ENCODE peak calls at places on chromosomes 12 and 14, in nine cellular contexts. M, A, P, Q, R, G, K, Y and J are unnamed samples.

GRCh38 chr14:22570132-22570949 is 18.7 kb downstream of the DAD1 start:
- DNase-seq in P (no peak), Y (peak), Q (peak), K (peak), R (peak), G (peak), M (no peak), A (peak), J (no peak)

GRCh38 chr14:72315720-72316119 is 383.5 kb downstream of the RGS6 start:
- DNase-seq in P (no peak), Y (no peak), A (peak), Q (no peak), R (no peak), K (no peak), M (no peak), G (no peak), J (no peak)

GRCh38 chr14:99838555-99839193 is 45.5 kb downstream of the EML1 start:
- DNase-seq in Q (peak), A (no peak), R (peak), G (peak), K (peak), P (no peak), M (no peak), Y (no peak), J (no peak)

GRCh38 chr12:113438523-113439300 is 16.5 kb downstream of the SDSL start:
- DNase-seq in Y (no peak), A (no peak), M (no peak), Q (no peak), R (no peak), K (no peak), P (no peak), G (no peak), J (no peak)

GRCh38 chr14:23185046-23185445 is 1.6 kb upstream of the SLC7A8 start:
- DNase-seq in K (no peak), A (peak), P (no peak), M (no peak), G (peak), R (peak), Y (no peak), Q (no peak), J (no peak)

GRCh38 chr12:42574879-42575278 is 14.7 kb downstream of the PRICKLE1 start:
- DNase-seq in A (no peak), M (no peak), Y (no peak), Q (no peak), R (peak), P (no peak), K (no peak), G (no peak), J (no peak)

GRCh38 chr12:126706300-126706699 is 1560.7 kb upstream of the TMEM132C start:
- DNase-seq in K (no peak), P (no peak), R (no peak), G (no peak), Q (no peak), A (no peak), Y (no peak), M (no peak), J (no peak)

GRCh38 chr12:81332054-81332453 is 254.2 kb downstream of the ACSS3 start:
- DNase-seq in M (no peak), Y (no peak), G (no peak), R (no peak), P (no peak), Q (no peak), K (no peak), A (no peak), J (no peak)

GRCh38 chr12:112792306-112792705 is 758 bp downstream of the RPH3A start:
- DNase-seq in M (no peak), R (no peak), A (no peak), K (no peak), Q (no peak), P (no peak), G (no peak), Y (no peak), J (no peak)

GRCh38 chr14:99169776-99170356 is 102.1 kb downstream of the BCL11B start:
- DNase-seq in P (no peak), K (no peak), Q (no peak), A (no peak), G (no peak), Y (no peak), R (no peak), M (no peak), J (no peak)

GRCh38 chr14:61280526-61281185 is 482 bp downstream of the TMEM30B start:
- DNase-seq in M (no peak), G (peak), Y (peak), R (peak), A (no peak), K (peak), Q (peak), P (peak), J (no peak)

GRCh38 chr12:57001448-57001906 is 4.9 kb downstream of the ZBTB39 start:
- DNase-seq in G (peak), Y (peak), A (peak), P (no peak), R (peak), M (no peak), Q (no peak), K (peak), J (no peak)

GRCh38 chr14:24795406-24795805 is 161.4 kb upstream of the GZMB start:
- DNase-seq in M (no peak), G (no peak), P (no peak), K (no peak), Y (no peak), Q (no peak), R (no peak), A (no peak), J (no peak)

GRCh38 chr12:109932878-109933503 is 32.9 kb downstream of the TCHP start:
- DNase-seq in Q (no peak), M (no peak), A (no peak), R (peak), K (peak), G (no peak), Y (no peak), P (peak), J (no peak)

GRCh38 chr12:120012067-120012621 is 23.1 kb downstream of the BICDL1 start:
- DNase-seq in Y (peak), Q (peak), R (peak), K (no peak), G (peak), A (no peak), P (no peak), M (no peak), J (peak)

GRCh38 chr12:24359418-24359817 is 409.9 kb upstream of the SOX5 start:
- DNase-seq in A (no peak), Y (no peak), P (no peak), M (no peak), R (peak), K (no peak), G (peak), Q (no peak), J (no peak)

GRCh38 chr14:56310643-56311042 is 192.4 kb downstream of the PELI2 start:
- DNase-seq in P (no peak), Q (peak), A (no peak), G (peak), M (no peak), Y (no peak), K (no peak), R (peak), J (no peak)

GRCh38 chr12:13686243-13686642 is 295.2 kb downstream of the GRIN2B start:
- DNase-seq in Y (no peak), Q (no peak), R (no peak), K (no peak), M (no peak), P (no peak), A (no peak), G (no peak), J (no peak)
- TF ChIP-seq CTCF in Y (no peak), Q (no peak), R (no peak), K (no peak), M (no peak), P (no peak), A (no peak), G (no peak), J (no peak)

GRCh38 chr12:54299515-54300266 is 1.1 kb downstream of the NFE2 start:
- DNase-seq in P (no peak), K (no peak), A (peak), G (no peak), M (no peak), Q (no peak), R (peak), Y (no peak), J (no peak)

GRCh38 chr12:54301428-54302045 is 722 bp upstream of the NFE2 start:
- DNase-seq in Y (no peak), Q (no peak), M (no peak), A (peak), G (no peak), R (no peak), K (no peak), P (no peak), J (no peak)

GRCh38 chr12:54298904-54299303 is 1.9 kb downstream of the NFE2 start:
- DNase-seq in K (no peak), R (no peak), P (no peak), Q (no peak), G (no peak), M (no peak), Y (no peak), A (peak), J (no peak)

GRCh38 chr12:54300732-54301427 is at the start of gene NFE2:
- DNase-seq in K (no peak), G (peak), M (no peak), R (peak), Y (peak), P (peak), A (peak), Q (peak), J (peak)

GRCh38 chr12:54300267-54300731 is 516 bp downstream of the NFE2 start:
- DNase-seq in K (no peak), R (no peak), P (no peak), M (no peak), A (no peak), Y (no peak), G (no peak), Q (no peak), J (no peak)
- H3K4me3 ChIP-seq in K (no peak), R (peak), P (peak), M (peak), A (peak), Y (no peak), G (no peak), Q (peak), J (peak)

GRCh38 chr14:39303100-39303499 is 69.4 kb downstream of the MIA2 start:
- DNase-seq in Q (peak), A (no peak), M (no peak), K (no peak), P (no peak), Y (no peak), G (no peak), R (peak), J (no peak)
- TF ChIP-seq CTCF in Q (no peak), A (no peak), M (no peak), K (no peak), P (no peak), Y (no peak), G (no peak), R (no peak), J (no peak)

GRCh38 chr12:6965026-6965661 is 5.3 kb downstream of the PHB2 start:
- DNase-seq in A (peak), P (peak), G (peak), K (peak), R (peak), M (peak), Y (peak), Q (peak), J (peak)

GRCh38 chr12:6963016-6963731 is 7.3 kb downstream of the PHB2 start:
- DNase-seq in G (no peak), K (peak), Y (peak), Q (no peak), A (no peak), M (no peak), P (peak), R (no peak), J (no peak)

GRCh38 chr12:6964605-6965025 is 5.8 kb downstream of the PHB2 start:
- DNase-seq in K (no peak), M (no peak), P (no peak), G (no peak), Q (no peak), R (no peak), Y (no peak), A (no peak), J (no peak)

GRCh38 chr12:6962285-6963015 is 8.0 kb downstream of the PHB2 start:
- DNase-seq in K (peak), P (no peak), Y (no peak), M (no peak), R (no peak), A (no peak), Q (no peak), G (no peak), J (no peak)

DNA sequence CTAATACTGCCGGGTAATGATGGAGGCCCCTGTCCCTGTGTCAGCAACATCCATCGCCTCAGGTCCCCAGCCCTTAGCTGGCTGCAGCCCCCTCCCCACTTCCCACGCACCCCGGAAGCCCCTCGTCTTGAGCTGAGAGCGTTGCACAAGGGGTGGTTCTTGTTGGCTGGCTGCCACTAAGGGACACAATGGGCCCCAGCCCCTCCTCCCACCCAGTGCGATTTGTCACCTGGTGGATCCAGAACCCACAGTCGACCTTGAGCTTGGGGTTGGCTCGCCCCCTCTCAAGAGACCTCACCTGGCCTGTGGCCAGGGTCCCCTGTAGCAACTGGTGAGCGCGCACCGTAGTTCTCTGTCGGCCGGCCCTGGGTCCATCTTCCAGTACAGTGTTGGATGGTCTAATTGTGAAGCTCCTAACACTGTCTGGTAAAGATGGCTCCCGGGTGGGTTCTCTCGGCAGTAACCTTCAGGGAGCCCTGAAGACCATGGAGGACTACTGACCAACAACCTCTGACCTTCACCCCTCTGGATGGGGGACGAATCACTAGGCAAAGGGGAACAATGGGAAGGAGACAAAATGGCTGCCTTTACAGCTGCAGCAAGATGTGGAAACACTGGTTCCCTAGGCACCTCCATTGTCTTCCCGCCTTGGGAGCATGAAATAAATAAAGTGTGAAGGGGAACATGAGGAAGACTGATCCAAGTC is 6.6 kb downstream of the PHB2 start:
- DNase-seq in M (no peak), A (no peak), G (no peak), R (no peak), Y (no peak), Q (no peak), K (peak), P (no peak), J (no peak)
- H3K4me3 ChIP-seq in M (no peak), A (no peak), G (no peak), R (no peak), Y (peak), Q (no peak), K (peak), P (peak), J (no peak)

GRCh38 chr14:39015360-39015961 is 87.6 kb downstream of the SEC23A start:
- DNase-seq in K (no peak), R (peak), Q (peak), Y (peak), M (no peak), P (no peak), A (peak), G (peak), J (peak)
- TF ChIP-seq CTCF in K (no peak), R (peak), Q (peak), Y (peak), M (peak), P (peak), A (peak), G (peak), J (peak)

GRCh38 chr14:26594148-26594547 is 3.7 kb downstream of the NOVA1 start:
- DNase-seq in P (no peak), A (no peak), M (no peak), K (no peak), G (no peak), Y (no peak), R (no peak), Q (no peak), J (no peak)

GRCh38 chr14:26596722-26597030 is 1.2 kb downstream of the NOVA1 start:
- DNase-seq in A (no peak), M (peak), K (peak), Y (no peak), Q (no peak), R (peak), G (no peak), P (peak), J (no peak)

GRCh38 chr14:26593377-26593776 is 4.5 kb downstream of the NOVA1 start:
- DNase-seq in G (no peak), A (no peak), Q (no peak), Y (no peak), M (no peak), P (no peak), R (no peak), K (no peak), J (no peak)

GRCh38 chr14:26595922-26596721 is 1.7 kb downstream of the NOVA1 start:
- DNase-seq in R (peak), Q (no peak), M (no peak), G (no peak), P (no peak), K (no peak), Y (no peak), A (no peak), J (no peak)

DNA sequence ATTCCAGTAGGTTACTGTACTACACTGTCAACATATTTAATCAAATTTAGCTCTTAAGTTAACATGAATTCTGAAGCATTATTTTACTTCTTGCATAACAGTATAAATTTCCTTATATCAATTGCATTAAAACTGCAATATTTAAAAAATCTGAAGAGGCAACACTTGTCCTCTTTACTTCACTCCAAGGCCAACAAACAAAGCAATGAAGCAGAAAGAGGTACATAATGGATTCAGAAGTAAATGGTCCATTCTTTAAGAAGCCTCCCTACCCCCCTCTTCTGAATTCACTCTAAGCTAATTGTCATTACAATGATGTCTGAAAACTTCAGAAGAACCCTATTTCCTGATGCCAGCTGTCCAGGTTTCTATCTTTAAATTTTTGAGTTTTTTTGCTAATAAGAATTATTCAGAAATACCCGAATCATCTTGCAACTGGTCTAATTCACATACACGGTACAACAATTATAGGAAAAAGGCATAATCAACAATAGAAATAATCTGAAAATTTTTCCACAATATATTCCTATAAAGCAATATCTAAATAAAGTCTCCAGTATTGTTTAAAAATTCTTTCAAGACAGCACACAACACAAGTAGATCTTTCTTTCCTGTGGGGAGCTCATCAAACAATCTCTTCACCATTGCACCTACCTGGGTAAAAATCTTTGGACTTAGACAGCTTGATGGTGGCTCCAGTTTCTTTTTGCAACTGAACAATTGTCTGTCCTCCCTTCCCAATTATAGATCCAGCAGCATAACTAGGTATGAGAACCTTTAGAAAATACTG is 2.9 kb downstream of the NOVA1 start:
- DNase-seq in Y (no peak), G (no peak), A (no peak), Q (no peak), M (no peak), K (no peak), R (no peak), P (no peak), J (no peak)
- H3K4me3 ChIP-seq in Y (no peak), G (no peak), A (no peak), Q (no peak), M (peak), K (no peak), R (no peak), P (peak), J (no peak)